ENCODE peak calls at places on chromosomes 6 and 20, in five cellular contexts. T is MM.1S, G is astrocyte, M is fibroblast of lung, L is HCT116. Z is an unnamed sample.

GRCh38 chr6:23983691-23984090 is 142.3 kb upstream of the NRSN1 start:
- DNase-seq in G (no peak), L (no peak), T (no peak), M (no peak), Z (no peak)

GRCh38 chr6:49549691-49550412 is 616 bp upstream of the C6orf141 start:
- DNase-seq in L (no peak), M (no peak), T (no peak), G (no peak), Z (no peak)

GRCh38 chr6:30497714-30498113 is 8.4 kb downstream of the HLA-E start:
- DNase-seq in G (no peak), T (no peak), L (no peak), M (no peak), Z (no peak)

GRCh38 chr6:165663283-165663735 is 268 bp upstream of the PDE10A start:
- DNase-seq in L (no peak), T (no peak), G (no peak), M (peak; percentile 58), Z (peak; percentile 4)

GRCh38 chr6:96926425-96926824 is 1.9 kb downstream of the KLHL32 start:
- DNase-seq in T (no peak), G (no peak), M (no peak), L (no peak), Z (no peak)

GRCh38 chr6:11851405-11851804 is 72.8 kb upstream of the ADTRP start:
- DNase-seq in M (no peak), T (no peak), G (peak; percentile 80), L (no peak), Z (peak; percentile 71)

GRCh38 chr20:20214757-20215275 is 153.1 kb upstream of the INSM1 start:
- DNase-seq in T (no peak), G (no peak), L (no peak), M (no peak), Z (no peak)

GRCh38 chr6:122709922-122710512 is 69.5 kb upstream of the FABP7 start:
- DNase-seq in T (no peak), G (no peak), L (no peak), M (no peak), Z (no peak)

GRCh38 chr6:111122458-111123286 is 35.4 kb downstream of the SLC16A10 start:
- DNase-seq in G (no peak), T (no peak), L (no peak), M (no peak), Z (no peak)

GRCh38 chr6:33429745-33430042 is 9.8 kb downstream of the SYNGAP1 start:
- DNase-seq in T (no peak), L (no peak), G (no peak), M (no peak), Z (no peak)

GRCh38 chr6:33428219-33428890 is 8.5 kb downstream of the SYNGAP1 start:
- DNase-seq in G (no peak), M (no peak), T (peak; percentile 42), L (no peak), Z (peak; percentile 61)

GRCh38 chr6:33430334-33430733 is 10.5 kb downstream of the SYNGAP1 start:
- DNase-seq in T (no peak), M (no peak), L (no peak), G (no peak), Z (no peak)

GRCh38 chr6:33427585-33428218 is 7.8 kb downstream of the SYNGAP1 start:
- DNase-seq in T (no peak), M (no peak), L (no peak), G (no peak), Z (peak; percentile 18)

DNA sequence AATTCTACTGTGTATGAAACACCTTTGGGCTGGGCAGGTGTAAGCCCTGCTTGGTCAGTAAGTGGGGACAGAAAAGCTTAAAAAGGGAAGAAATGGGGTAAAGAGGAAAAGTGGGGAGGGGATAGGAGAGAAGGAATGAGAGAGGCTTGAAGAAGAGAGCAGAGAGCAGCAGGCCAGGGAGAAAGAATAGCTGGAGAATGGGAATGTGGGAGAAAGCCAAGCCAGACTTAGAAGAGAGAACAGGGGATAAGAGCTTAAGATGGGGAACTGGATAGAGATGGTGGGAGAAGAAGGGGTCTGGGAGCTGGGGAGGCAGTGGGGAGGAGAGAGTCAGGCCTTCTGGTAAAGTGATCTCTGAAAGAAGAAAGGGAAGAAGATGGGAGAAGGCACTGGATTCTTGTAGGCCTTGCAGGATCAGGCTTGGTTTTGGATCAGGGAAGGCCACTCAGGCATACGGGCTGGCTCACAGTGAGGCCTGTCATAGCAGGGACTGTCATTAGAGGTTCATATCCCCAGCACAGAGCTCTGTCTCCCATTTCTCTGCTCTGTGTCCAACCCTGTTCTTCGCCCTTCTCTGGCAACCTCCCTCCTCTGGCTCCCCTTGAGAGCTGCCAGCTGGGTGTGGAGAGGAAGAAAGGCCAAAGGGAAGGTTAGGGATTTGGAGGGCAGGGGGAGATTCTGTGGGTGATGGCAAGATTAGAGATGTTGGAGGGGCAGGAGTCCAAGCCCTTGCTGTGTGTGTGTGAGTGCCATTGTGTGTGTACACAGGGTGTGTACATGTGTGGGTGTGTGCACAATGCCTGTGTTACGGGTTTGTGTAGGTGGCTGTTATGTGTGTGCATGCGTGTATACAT is 9.3 kb downstream of the SYNGAP1 start:
- DNase-seq in M (no peak), T (no peak), L (no peak), G (no peak), Z (no peak)
- H3K9ac ChIP-seq in M (no peak overlapping the region), T (no peak overlapping the region), L (no peak overlapping the region), G (peak overlapping the region; percentile 60), Z (no peak overlapping the region)

DNA sequence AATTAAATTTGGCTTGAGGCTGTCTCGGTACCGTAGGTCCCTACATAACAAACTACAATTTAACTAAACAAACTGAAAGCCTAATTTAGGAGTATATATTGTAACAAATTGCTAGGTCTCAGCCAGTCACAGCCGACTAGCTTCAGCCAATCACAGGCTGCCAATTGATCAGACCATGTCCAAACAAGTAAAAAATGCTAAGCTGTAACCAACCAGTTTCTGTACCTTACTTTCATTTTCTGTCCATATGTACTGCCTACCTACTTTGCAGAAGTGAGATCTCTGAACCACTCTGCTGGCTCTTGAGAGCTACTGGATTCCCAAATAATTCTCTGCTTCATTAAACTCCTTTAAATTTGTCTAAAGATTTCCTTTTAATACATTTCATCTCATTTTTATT is 648.0 kb upstream of the GJE1 start:
- DNase-seq in M (peak; percentile 30), L (no peak), G (no peak), T (peak; percentile 86), Z (no peak)
- TF ChIP-seq EZH2 in M (no peak), L (no peak), G (no peak), T (no peak), Z (no peak)

DNA sequence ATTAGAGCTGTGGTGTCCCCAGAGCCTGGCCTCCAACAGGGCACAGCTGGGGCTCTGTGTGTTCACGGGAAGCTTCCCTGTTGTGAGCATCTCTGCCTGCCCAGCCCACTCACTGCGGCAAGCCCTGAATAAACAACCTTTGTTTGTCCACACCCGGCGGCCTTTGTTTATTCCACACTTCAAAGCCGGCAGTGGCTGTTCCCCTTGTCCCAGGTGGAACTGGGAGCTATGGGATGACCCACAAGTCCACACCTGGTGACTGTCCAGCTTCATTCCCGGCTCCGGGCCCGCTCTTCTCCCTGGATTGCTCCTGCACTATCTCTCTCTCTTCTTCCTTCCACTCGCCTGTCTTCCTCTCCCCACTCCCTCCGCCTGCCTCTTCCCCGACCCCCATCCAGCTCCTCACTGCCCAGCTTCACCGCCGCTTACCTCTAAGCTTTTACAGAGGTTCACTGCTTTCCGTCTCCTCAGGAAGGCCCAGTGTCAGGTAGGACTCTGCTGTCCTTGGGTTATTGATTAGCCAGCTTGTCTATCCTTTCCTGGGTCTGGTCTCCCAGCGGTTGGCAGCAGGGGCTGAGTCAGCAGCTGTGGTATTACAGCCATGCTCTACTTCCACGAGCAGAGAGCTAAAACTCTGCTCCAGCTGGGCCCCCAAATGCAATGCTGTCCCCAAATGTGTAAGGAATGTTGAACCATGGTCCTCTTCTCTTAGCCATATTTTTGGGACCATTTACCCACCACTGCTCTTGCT is 17.8 kb downstream of the DACT2 start:
- DNase-seq in G (no peak), M (no peak), L (no peak), T (no peak), Z (no peak)
- H2AFZ ChIP-seq in G (no peak overlapping the region), M (no peak overlapping the region), L (no peak overlapping the region), T (no peak overlapping the region), Z (no peak overlapping the region)

GRCh38 chr6:3585320-3585935 is 128.6 kb upstream of the SLC22A23 start:
- DNase-seq in M (peak; percentile 91), G (peak; percentile 75), T (no peak), L (no peak), Z (peak; percentile 94)
- H3K9ac ChIP-seq in M (no peak overlapping the region), G (no peak overlapping the region), T (no peak overlapping the region), L (no peak overlapping the region), Z (no peak overlapping the region)

GRCh38 chr6:137487947-137488735 is 6.1 kb downstream of the OLIG3 start:
- DNase-seq in M (no peak), L (no peak), G (no peak), T (no peak), Z (no peak)

GRCh38 chr6:137489410-137490371 is 4.5 kb downstream of the OLIG3 start:
- DNase-seq in G (no peak), M (peak; percentile 40), T (no peak), L (no peak), Z (no peak)

GRCh38 chr6:137487181-137487910 is 6.8 kb downstream of the OLIG3 start:
- DNase-seq in M (no peak), G (no peak), L (no peak), T (no peak), Z (no peak)

GRCh38 chr6:137490506-137490905 is 3.7 kb downstream of the OLIG3 start:
- DNase-seq in L (no peak), M (no peak), T (no peak), G (no peak), Z (no peak)

GRCh38 chr6:137488736-137489409 is 5.3 kb downstream of the OLIG3 start:
- DNase-seq in L (no peak), M (no peak), T (no peak), G (no peak), Z (no peak)
- TF ChIP-seq EZH2 in L (no peak), M (peak; percentile 12), T (no peak), G (peak; percentile 15), Z (no peak)

GRCh38 chr20:45788351-45788750 is 3.3 kb downstream of the WFDC3 start:
- DNase-seq in M (no peak), G (no peak), L (no peak), T (no peak), Z (no peak)

GRCh38 chr20:45791668-45792512 is at the start of the genes DNTTIP1 and WFDC3:
- DNase-seq in L (peak; percentile 80), G (peak; percentile 78), T (peak; percentile 94), M (peak; percentile 88), Z (peak; percentile 94)

GRCh38 chr20:45796336-45797070 is 4.7 kb downstream of the DNTTIP1 start:
- DNase-seq in L (no peak), T (no peak), M (no peak), G (no peak), Z (no peak)

DNA sequence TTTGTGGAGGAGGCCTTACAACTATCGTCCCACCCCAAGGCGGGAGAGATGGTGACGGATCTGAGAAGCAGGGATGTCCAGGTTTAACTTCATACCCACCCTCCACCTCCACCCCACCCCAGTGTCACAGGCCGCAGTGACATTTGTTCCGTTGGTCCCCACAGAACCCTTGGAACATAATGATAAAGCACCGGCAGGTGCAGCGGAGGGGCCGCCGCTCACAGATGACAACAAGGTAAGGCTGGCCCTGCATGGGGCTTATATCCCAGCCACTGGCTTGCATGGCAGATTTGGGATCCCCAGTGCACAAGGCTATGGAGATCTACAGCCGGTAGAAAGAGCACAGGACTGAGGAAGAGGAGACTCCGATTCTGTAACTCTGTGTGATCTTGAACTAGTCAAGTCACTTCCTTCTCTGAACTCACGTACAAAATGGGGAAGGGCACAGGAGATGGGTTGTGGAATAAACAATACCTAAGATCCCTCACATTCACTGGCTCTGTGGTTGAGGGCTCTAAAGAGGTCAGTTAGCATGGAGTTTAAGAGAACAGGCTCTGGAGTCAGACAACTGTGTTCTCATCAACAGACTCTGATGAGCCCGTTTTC is 862 bp downstream of the DNTTIP1 start:
- DNase-seq in G (no peak), T (no peak), L (no peak), M (no peak), Z (no peak)
- H2AFZ ChIP-seq in G (peak overlapping the region; percentile 97), T (peak overlapping the region; percentile 99), L (no peak overlapping the region), M (peak overlapping the region; percentile 70), Z (peak overlapping the region; percentile 81)

GRCh38 chr6:52741872-52742271 is 21.4 kb downstream of the GSTA2 start:
- DNase-seq in G (no peak), M (no peak), T (no peak), L (no peak), Z (peak; percentile 94)
- H3K9ac ChIP-seq in G (no peak overlapping the region), M (no peak overlapping the region), T (no peak overlapping the region), L (no peak overlapping the region), Z (no peak overlapping the region)